ENCODE peak calls at places on chromosomes 7 and 10, in eight cellular contexts. One of them, this sample, is unnamed.

GRCh38 chr7:5422324-5423271 is 1.0 kb downstream of the TNRC18 start:
- DNase-seq in fibroblast of the conjunctiva: no peak
- DNase-seq in MV-4-11: no peak
- DNase-seq in endothelial cell: peak
- DNase-seq in choroid plexus epithelial cell: peak
- DNase-seq in fibroblast of the aortic adventitia: peak
- DNase-seq in head of caudate nucleus: peak
- DNase-seq in anterior cingulate cortex: no peak
- DNase-seq in this sample: no peak

GRCh38 chr10:78299861-78300453 is 266.3 kb downstream of the RPS24 start:
- DNase-seq in fibroblast of the conjunctiva: no peak
- DNase-seq in MV-4-11: peak
- DNase-seq in endothelial cell: no peak
- DNase-seq in choroid plexus epithelial cell: no peak
- DNase-seq in fibroblast of the aortic adventitia: peak
- DNase-seq in head of caudate nucleus: no peak
- DNase-seq in anterior cingulate cortex: no peak
- DNase-seq in this sample: peak

GRCh38 chr10:124288928-124289921 is 129.5 kb downstream of the OAT start:
- DNase-seq in fibroblast of the conjunctiva: no peak
- DNase-seq in MV-4-11: peak
- DNase-seq in endothelial cell: no peak
- DNase-seq in choroid plexus epithelial cell: no peak
- DNase-seq in fibroblast of the aortic adventitia: no peak
- DNase-seq in head of caudate nucleus: peak
- DNase-seq in anterior cingulate cortex: no peak
- DNase-seq in this sample: no peak

GRCh38 chr10:115417585-115418265 is 324.6 kb downstream of the ATRNL1 start:
- DNase-seq in fibroblast of the conjunctiva: peak
- DNase-seq in MV-4-11: peak
- DNase-seq in endothelial cell: peak
- DNase-seq in choroid plexus epithelial cell: peak
- DNase-seq in fibroblast of the aortic adventitia: no peak
- DNase-seq in head of caudate nucleus: no peak
- DNase-seq in anterior cingulate cortex: no peak
- DNase-seq in this sample: no peak

GRCh38 chr7:70052691-70053090 is 454.4 kb downstream of the AUTS2 start:
- DNase-seq in fibroblast of the conjunctiva: no peak
- DNase-seq in MV-4-11: no peak
- DNase-seq in endothelial cell: no peak
- DNase-seq in choroid plexus epithelial cell: peak
- DNase-seq in fibroblast of the aortic adventitia: peak
- DNase-seq in head of caudate nucleus: no peak
- DNase-seq in anterior cingulate cortex: no peak
- DNase-seq in this sample: no peak

GRCh38 chr10:28177944-28178637 is 124.8 kb downstream of the MPP7 start:
- DNase-seq in fibroblast of the conjunctiva: no peak
- DNase-seq in MV-4-11: no peak
- DNase-seq in endothelial cell: no peak
- DNase-seq in choroid plexus epithelial cell: peak
- DNase-seq in fibroblast of the aortic adventitia: peak
- DNase-seq in head of caudate nucleus: no peak
- DNase-seq in anterior cingulate cortex: no peak
- DNase-seq in this sample: no peak

GRCh38 chr10:99854860-99855259 is 72.4 kb downstream of the ABCC2 start:
- DNase-seq in fibroblast of the conjunctiva: peak
- DNase-seq in MV-4-11: peak
- DNase-seq in endothelial cell: peak
- DNase-seq in choroid plexus epithelial cell: peak
- DNase-seq in fibroblast of the aortic adventitia: peak
- DNase-seq in head of caudate nucleus: no peak
- DNase-seq in anterior cingulate cortex: no peak
- DNase-seq in this sample: no peak

GRCh38 chr7:117098457-117098856 is 145.2 kb downstream of the ST7 start:
- DNase-seq in fibroblast of the conjunctiva: peak
- DNase-seq in MV-4-11: no peak
- DNase-seq in endothelial cell: no peak
- DNase-seq in choroid plexus epithelial cell: peak
- DNase-seq in fibroblast of the aortic adventitia: peak
- DNase-seq in head of caudate nucleus: no peak
- DNase-seq in anterior cingulate cortex: no peak
- DNase-seq in this sample: no peak

GRCh38 chr7:34759477-34760125 is 101.6 kb downstream of the NPSR1 start:
- DNase-seq in fibroblast of the conjunctiva: peak
- DNase-seq in MV-4-11: no peak
- DNase-seq in endothelial cell: peak
- DNase-seq in choroid plexus epithelial cell: peak
- DNase-seq in fibroblast of the aortic adventitia: peak
- DNase-seq in head of caudate nucleus: no peak
- DNase-seq in anterior cingulate cortex: no peak
- DNase-seq in this sample: no peak

GRCh38 chr10:126459032-126459831 is 71.0 kb upstream of the ADAM12 start:
- DNase-seq in fibroblast of the conjunctiva: peak
- DNase-seq in MV-4-11: no peak
- DNase-seq in endothelial cell: no peak
- DNase-seq in choroid plexus epithelial cell: peak
- DNase-seq in fibroblast of the aortic adventitia: peak
- DNase-seq in head of caudate nucleus: no peak
- DNase-seq in anterior cingulate cortex: no peak
- DNase-seq in this sample: no peak

GRCh38 chr10:117442944-117443676 is 67.9 kb upstream of the PDZD8 start:
- DNase-seq in fibroblast of the conjunctiva: peak
- DNase-seq in MV-4-11: peak
- DNase-seq in endothelial cell: peak
- DNase-seq in choroid plexus epithelial cell: peak
- DNase-seq in fibroblast of the aortic adventitia: peak
- DNase-seq in head of caudate nucleus: peak
- DNase-seq in anterior cingulate cortex: peak
- DNase-seq in this sample: peak

GRCh38 chr7:100167912-100168323 is 499 bp downstream of the GAL3ST4 start:
- DNase-seq in fibroblast of the conjunctiva: no peak
- DNase-seq in MV-4-11: no peak
- DNase-seq in endothelial cell: no peak
- DNase-seq in choroid plexus epithelial cell: no peak
- DNase-seq in fibroblast of the aortic adventitia: peak
- DNase-seq in head of caudate nucleus: no peak
- DNase-seq in anterior cingulate cortex: no peak
- DNase-seq in this sample: no peak

GRCh38 chr10:32263300-32263699 is 83.7 kb downstream of the EPC1 start:
- DNase-seq in fibroblast of the conjunctiva: no peak
- DNase-seq in MV-4-11: no peak
- DNase-seq in endothelial cell: no peak
- DNase-seq in choroid plexus epithelial cell: no peak
- DNase-seq in fibroblast of the aortic adventitia: no peak
- DNase-seq in head of caudate nucleus: no peak
- DNase-seq in anterior cingulate cortex: no peak
- DNase-seq in this sample: no peak

GRCh38 chr10:46005383-46005782 is 25.0 kb downstream of the NCOA4 start:
- DNase-seq in fibroblast of the conjunctiva: no peak
- DNase-seq in MV-4-11: no peak
- DNase-seq in endothelial cell: no peak
- DNase-seq in choroid plexus epithelial cell: no peak
- DNase-seq in fibroblast of the aortic adventitia: no peak
- DNase-seq in head of caudate nucleus: no peak
- DNase-seq in anterior cingulate cortex: no peak
- DNase-seq in this sample: no peak

GRCh38 chr10:92886334-92886961 is 38.1 kb downstream of the EXOC6 start:
- DNase-seq in fibroblast of the conjunctiva: no peak
- DNase-seq in MV-4-11: no peak
- DNase-seq in endothelial cell: no peak
- DNase-seq in choroid plexus epithelial cell: peak
- DNase-seq in fibroblast of the aortic adventitia: peak
- DNase-seq in head of caudate nucleus: no peak
- DNase-seq in anterior cingulate cortex: no peak
- DNase-seq in this sample: no peak

GRCh38 chr10:58806970-58807630 is 294.4 kb downstream of the BICC1 start:
- DNase-seq in fibroblast of the conjunctiva: no peak
- DNase-seq in MV-4-11: no peak
- DNase-seq in endothelial cell: no peak
- DNase-seq in choroid plexus epithelial cell: no peak
- DNase-seq in fibroblast of the aortic adventitia: no peak
- DNase-seq in head of caudate nucleus: no peak
- DNase-seq in anterior cingulate cortex: no peak
- DNase-seq in this sample: no peak

GRCh38 chr7:139495726-139496125 is 12.3 kb upstream of the KLRG2 start:
- DNase-seq in fibroblast of the conjunctiva: no peak
- DNase-seq in MV-4-11: no peak
- DNase-seq in endothelial cell: no peak
- DNase-seq in choroid plexus epithelial cell: no peak
- DNase-seq in fibroblast of the aortic adventitia: no peak
- DNase-seq in head of caudate nucleus: no peak
- DNase-seq in anterior cingulate cortex: no peak
- DNase-seq in this sample: no peak

GRCh38 chr7:48636391-48637015 is 287.8 kb upstream of the CDC14C start:
- DNase-seq in fibroblast of the conjunctiva: no peak
- DNase-seq in MV-4-11: no peak
- DNase-seq in endothelial cell: no peak
- DNase-seq in choroid plexus epithelial cell: no peak
- DNase-seq in fibroblast of the aortic adventitia: peak
- DNase-seq in head of caudate nucleus: no peak
- DNase-seq in anterior cingulate cortex: no peak
- DNase-seq in this sample: no peak

GRCh38 chr10:69220041-69220451 is at the start of gene HKDC1:
- DNase-seq in fibroblast of the conjunctiva: no peak
- DNase-seq in MV-4-11: no peak
- DNase-seq in endothelial cell: no peak
- DNase-seq in choroid plexus epithelial cell: no peak
- DNase-seq in fibroblast of the aortic adventitia: no peak
- DNase-seq in head of caudate nucleus: no peak
- DNase-seq in anterior cingulate cortex: no peak
- DNase-seq in this sample: no peak

GRCh38 chr10:27157150-27157549 is 2.0 kb downstream of the MASTL start:
- DNase-seq in fibroblast of the conjunctiva: no peak
- DNase-seq in MV-4-11: no peak
- DNase-seq in endothelial cell: no peak
- DNase-seq in choroid plexus epithelial cell: peak
- DNase-seq in fibroblast of the aortic adventitia: peak
- DNase-seq in head of caudate nucleus: no peak
- DNase-seq in anterior cingulate cortex: no peak
- DNase-seq in this sample: no peak

GRCh38 chr10:127977368-127978009 is 70.6 kb downstream of the PTPRE start:
- DNase-seq in fibroblast of the conjunctiva: no peak
- DNase-seq in MV-4-11: peak
- DNase-seq in endothelial cell: peak
- DNase-seq in choroid plexus epithelial cell: peak
- DNase-seq in fibroblast of the aortic adventitia: peak
- DNase-seq in head of caudate nucleus: peak
- DNase-seq in anterior cingulate cortex: no peak
- DNase-seq in this sample: no peak

GRCh38 chr10:132539431-132539839 is 1.8 kb downstream of the INPP5A start:
- DNase-seq in fibroblast of the conjunctiva: no peak
- DNase-seq in MV-4-11: no peak
- DNase-seq in endothelial cell: no peak
- DNase-seq in choroid plexus epithelial cell: no peak
- DNase-seq in fibroblast of the aortic adventitia: no peak
- DNase-seq in head of caudate nucleus: no peak
- DNase-seq in anterior cingulate cortex: no peak
- DNase-seq in this sample: no peak

GRCh38 chr7:140014123-140014522 is 48.6 kb downstream of the PARP12 start:
- DNase-seq in fibroblast of the conjunctiva: no peak
- DNase-seq in MV-4-11: no peak
- DNase-seq in endothelial cell: no peak
- DNase-seq in choroid plexus epithelial cell: no peak
- DNase-seq in fibroblast of the aortic adventitia: no peak
- DNase-seq in head of caudate nucleus: no peak
- DNase-seq in anterior cingulate cortex: no peak
- DNase-seq in this sample: no peak

This sample was measured in GF-D8.